ENCODE peak calls at places on chromosomes 12 and 14, in eight cellular contexts. L, N, Q, G, Z, C, U and J are unnamed samples.

GRCh38 chr12:68406134-68406576 is 74.0 kb upstream of the MDM1 start:
- DNase-seq in L (no peak), N (peak; percentile 70), Q (peak; percentile 97), G (peak; percentile 85), Z (no peak), C (peak; percentile 55), U (peak; percentile 37), J (peak; percentile 88)

GRCh38 chr12:122045262-122045661 is 23.6 kb downstream of the BCL7A start:
- DNase-seq in L (no peak), N (no peak), Q (no peak), G (no peak), Z (no peak), C (no peak), U (no peak), J (no peak)

GRCh38 chr12:10136637-10137205 is 6.7 kb upstream of the CLEC7A start:
- DNase-seq in L (no peak), N (no peak), Q (no peak), G (no peak), Z (no peak), C (no peak), U (no peak), J (no peak)

GRCh38 chr14:32537166-32537565 is 208.1 kb downstream of the AKAP6 start:
- DNase-seq in L (no peak), N (no peak), Q (no peak), G (no peak), Z (no peak), C (no peak), U (no peak), J (no peak)

GRCh38 chr12:5785601-5786000 is 159.5 kb downstream of the ANO2 start:
- DNase-seq in L (no peak), N (no peak), Q (no peak), G (no peak), Z (no peak), C (no peak), U (no peak), J (no peak)

GRCh38 chr12:91483471-91483985 is 300.9 kb upstream of the DCN start:
- DNase-seq in L (no peak), N (no peak), Q (no peak), G (no peak), Z (no peak), C (no peak), U (no peak), J (no peak)

GRCh38 chr12:98736352-98737326 is 91.5 kb downstream of the APAF1 start:
- DNase-seq in L (no peak), N (no peak), Q (no peak), G (no peak), Z (no peak), C (no peak), U (no peak), J (no peak)

GRCh38 chr14:69553221-69553620 is 21.4 kb downstream of the CCDC177 start:
- DNase-seq in L (no peak), N (peak; percentile 52), Q (no peak), G (peak; percentile 57), Z (no peak), C (no peak), U (no peak), J (peak; percentile 36)

GRCh38 chr12:114692558-114693531 is 8.9 kb upstream of the TBX3 start:
- DNase-seq in L (no peak), N (no peak), Q (no peak), G (peak; percentile 55), Z (no peak), C (no peak), U (no peak), J (no peak)

GRCh38 chr12:52713960-52714886 is 10.9 kb upstream of the KRT77 start:
- DNase-seq in L (no peak), N (no peak), Q (no peak), G (no peak), Z (peak; percentile 19), C (no peak), U (no peak), J (no peak)

GRCh38 chr14:69750495-69750894 is 16.4 kb upstream of the SRSF5 start:
- DNase-seq in L (no peak), N (no peak), Q (no peak), G (no peak), Z (no peak), C (no peak), U (no peak), J (no peak)

GRCh38 chr12:42779186-42779859 is 189.8 kb upstream of the PRICKLE1 start:
- DNase-seq in L (no peak), N (peak; percentile 33), Q (peak; percentile 58), G (peak; percentile 37), Z (no peak), C (no peak), U (no peak), J (no peak)

GRCh38 chr14:105398044-105398725 is at the start of gene TEX22:
- DNase-seq in L (peak; percentile 91), N (no peak), Q (peak; percentile 96), G (peak; percentile 94), Z (peak; percentile 86), C (peak; percentile 89), U (peak; percentile 68), J (peak; percentile 40)

GRCh38 chr12:46530373-46531056 is 157.9 kb upstream of the SLC38A2 start:
- DNase-seq in L (no peak), N (no peak), Q (peak; percentile 43), G (no peak), Z (no peak), C (no peak), U (no peak), J (no peak)

GRCh38 chr12:65779091-65779642 is 45.1 kb upstream of the HMGA2 start:
- DNase-seq in L (no peak), N (peak; percentile 10), Q (no peak), G (no peak), Z (no peak), C (no peak), U (no peak), J (no peak)

GRCh38 chr12:19430988-19431387 is 8.3 kb upstream of the AEBP2 start:
- DNase-seq in L (no peak), N (no peak), Q (no peak), G (no peak), Z (no peak), C (no peak), U (no peak), J (no peak)